ENCODE peak calls at places on chromosome 17, in nine cellular contexts. E is GM23338, W is hepatocyte, P is MM.1S, I is neural progenitor cell, A is HCT116, R is PC-3, C is GM23248, M is SK-N-SH. L is an unnamed sample.

GRCh38 chr17:16449121-16449570 is 33.8 kb downstream of the TRPV2 start:
- DNase-seq in A (no peak), R (peak; percentile 50), I (no peak), C (peak; percentile 80), P (no peak), W (no peak), M (no peak), E (no peak), L (no peak)

GRCh38 chr17:81898029-81898866 is 3.8 kb upstream of the NPB start:
- DNase-seq in W (no peak), R (peak; percentile 96), I (no peak), A (peak; percentile 56), C (peak; percentile 99), P (no peak), E (no peak), M (no peak), L (no peak)

GRCh38 chr17:3747805-3748204 is 24.1 kb downstream of the HASPIN start:
- DNase-seq in P (no peak), C (no peak), A (no peak), W (no peak), M (no peak), E (no peak), R (no peak), I (no peak), L (no peak)

GRCh38 chr17:12596961-12597360 is 68.7 kb upstream of the MYOCD start:
- DNase-seq in C (no peak), I (no peak), M (no peak), E (no peak), P (no peak), R (no peak), A (no peak), W (no peak), L (no peak)

GRCh38 chr17:35982409-35983191 is 1.3 kb upstream of the CCL16 start:
- DNase-seq in C (no peak), I (no peak), P (no peak), W (no peak), E (no peak), R (no peak), M (no peak), A (no peak), L (no peak)

GRCh38 chr17:17494499-17495447 is 1.4 kb downstream of the RASD1 start:
- DNase-seq in C (peak; percentile 81), P (peak; percentile 35), M (no peak), R (peak; percentile 60), I (peak; percentile 77), E (peak; percentile 83), A (no peak), W (peak; percentile 60), L (no peak)

GRCh38 chr17:66713533-66714042 is 121.3 kb upstream of the CACNG5 start:
- DNase-seq in A (no peak), R (no peak), C (no peak), E (no peak), M (no peak), P (no peak), I (no peak), W (no peak), L (no peak)

GRCh38 chr17:80247561-80247960 is 13.1 kb upstream of the RNF213 start:
- DNase-seq in R (no peak), M (peak; percentile 20), C (no peak), I (no peak), W (no peak), A (no peak), E (no peak), P (no peak), L (no peak)

GRCh38 chr17:37756060-37756459 is 11.2 kb upstream of the HNF1B start:
- DNase-seq in P (no peak), E (no peak), R (no peak), W (no peak), M (no peak), C (no peak), A (no peak), I (no peak), L (no peak)

GRCh38 chr17:32498362-32498761 is 11.6 kb downstream of the CDK5R1 start:
- DNase-seq in W (no peak), A (no peak), R (no peak), I (no peak), C (no peak), E (peak; percentile 71), M (no peak), P (no peak), L (no peak)

GRCh38 chr17:59456923-59457615 is 108.3 kb upstream of the DHX40 start:
- DNase-seq in A (no peak), R (no peak), M (no peak), W (no peak), I (no peak), C (no peak), E (no peak), P (no peak), L (no peak)

GRCh38 chr17:59454633-59455105 is 110.7 kb upstream of the DHX40 start:
- DNase-seq in R (peak; percentile 35), W (no peak), C (no peak), E (no peak), A (no peak), P (no peak), M (no peak), I (no peak), L (no peak)

GRCh38 chr17:59456428-59456827 is 109.0 kb upstream of the DHX40 start:
- DNase-seq in P (no peak), I (no peak), C (no peak), W (no peak), M (no peak), R (no peak), A (no peak), E (no peak), L (no peak)

DNA sequence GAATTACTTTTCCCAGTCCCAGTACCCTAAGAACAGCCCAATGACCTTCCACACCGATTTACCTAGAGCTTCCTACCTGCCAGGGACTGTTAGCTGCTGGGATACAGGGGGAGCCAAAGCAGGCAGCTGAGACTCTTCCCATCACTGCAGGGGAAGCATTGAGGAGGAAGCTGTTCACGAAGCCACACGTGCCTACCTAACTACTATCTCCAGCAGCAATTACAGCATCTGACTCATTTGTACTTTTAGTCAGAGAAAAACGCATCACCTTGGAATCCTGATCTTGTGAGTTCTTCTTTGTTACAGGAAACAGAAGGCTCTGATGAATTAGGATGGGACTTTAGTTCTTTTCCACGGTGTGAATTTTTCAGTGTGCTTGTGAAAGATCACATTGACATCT is 113.7 kb upstream of the DHX40 start:
- DNase-seq in R (peak; percentile 68), W (peak; percentile 50), C (peak; percentile 88), I (no peak), A (no peak), P (no peak), E (peak; percentile 50), M (no peak), L (no peak)
- H3K4me2 ChIP-seq in R (no peak overlapping the region), W (no peak overlapping the region), C (no peak overlapping the region), I (no peak overlapping the region), A (no peak overlapping the region), P (no peak overlapping the region), E (no peak overlapping the region), M (peak overlapping the region; percentile 12), L (no peak overlapping the region)

GRCh38 chr17:31291820-31292219 is 5.2 kb downstream of the OMG start:
- DNase-seq in I (no peak), P (no peak), R (no peak), M (no peak), W (no peak), E (no peak), C (no peak), A (no peak), L (no peak)

GRCh38 chr17:31281061-31281460 is 16.0 kb downstream of the OMG start:
- DNase-seq in A (no peak), M (no peak), E (no peak), R (no peak), P (no peak), W (no peak), I (no peak), C (peak; percentile 54), L (no peak)

GRCh38 chr17:31283841-31284240 is 13.2 kb downstream of the OMG start:
- DNase-seq in A (no peak), I (no peak), W (no peak), P (no peak), R (no peak), E (no peak), M (no peak), C (no peak), L (no peak)

GRCh38 chr17:31289790-31290189 is 7.2 kb downstream of the OMG start:
- DNase-seq in C (peak; percentile 21), W (no peak), P (no peak), M (no peak), A (no peak), E (no peak), I (no peak), R (peak; percentile 49), L (no peak)

DNA sequence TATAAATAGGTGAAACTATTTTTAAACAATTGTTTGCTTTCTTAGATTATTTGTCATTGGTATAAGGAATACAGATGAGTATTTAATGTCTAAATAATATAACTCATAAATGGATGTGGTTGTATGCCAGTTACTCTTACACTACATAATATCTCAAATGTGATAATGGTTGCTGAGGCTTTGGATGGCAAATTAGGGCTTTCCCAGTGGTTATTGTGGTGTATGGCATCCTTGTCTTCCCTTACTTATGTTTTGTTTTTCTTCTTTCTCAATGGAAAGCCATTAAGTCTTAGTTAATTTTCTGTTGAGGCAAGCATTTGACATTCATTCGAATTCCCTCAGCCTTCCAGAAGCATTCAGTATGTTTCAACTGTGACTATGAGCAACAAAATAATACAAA is 10.5 kb downstream of the OMG start:
- DNase-seq in P (no peak), W (no peak), E (peak; percentile 19), M (no peak), I (no peak), A (no peak), R (no peak), C (no peak), L (no peak)
- H2AFZ ChIP-seq in P (no peak overlapping the region), W (no peak overlapping the region), E (no peak overlapping the region), M (no peak overlapping the region), I (no peak overlapping the region), A (no peak overlapping the region), R (no peak overlapping the region), C (no peak overlapping the region), L (no peak overlapping the region)

GRCh38 chr17:72452286-72453173 is 331.7 kb downstream of the SOX9 start:
- DNase-seq in C (no peak), R (no peak), W (no peak), I (no peak), E (no peak), M (no peak), P (no peak), A (no peak), L (no peak)
- TF ChIP-seq EZH2phosphoT487 in C (no peak), R (no peak), W (no peak), I (no peak), E (no peak), M (no peak), P (no peak), A (no peak), L (no peak)

DNA sequence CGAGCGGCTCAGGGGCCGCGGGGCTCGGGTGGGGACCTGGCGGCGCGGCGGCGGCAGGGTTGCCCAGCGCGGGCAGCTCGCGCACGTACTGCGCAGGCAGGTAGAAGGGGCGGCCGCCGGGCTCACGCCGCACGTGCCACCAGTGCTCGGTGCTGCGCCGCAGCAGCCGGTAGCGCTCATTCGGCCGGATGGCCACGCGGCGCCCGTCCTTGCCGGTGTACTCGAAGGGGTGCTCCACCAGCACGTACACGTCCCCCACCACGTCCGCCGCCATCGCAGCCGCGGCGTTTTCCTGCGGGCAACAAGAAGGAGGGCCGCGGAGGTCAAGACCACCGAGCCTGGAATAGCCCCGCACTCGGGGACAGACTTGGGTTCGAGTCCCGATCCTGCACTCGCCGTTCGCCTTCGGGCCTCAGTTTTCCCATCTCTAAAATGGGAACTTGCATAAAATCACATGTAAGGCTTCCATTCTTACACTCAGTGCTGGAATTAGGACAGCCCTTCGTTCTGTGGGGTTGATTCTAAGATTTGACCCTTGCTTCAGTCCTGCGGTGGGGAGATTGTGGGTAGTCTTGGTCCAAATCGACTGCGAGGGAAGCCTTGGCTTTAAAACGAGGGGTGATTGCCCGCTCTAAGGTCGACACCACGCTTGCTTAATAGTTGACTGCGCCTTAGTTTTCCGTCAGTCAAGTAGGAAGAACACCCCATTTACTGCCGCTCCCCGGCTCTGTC is 2.5 kb downstream of the ARHGAP27 start:
- DNase-seq in P (no peak), R (no peak), I (no peak), W (no peak), C (peak; percentile 14), M (no peak), E (peak; percentile 43), A (no peak), L (no peak)
- H3K4me2 ChIP-seq in P (peak overlapping the region; percentile 100), R (peak overlapping the region; percentile 100), I (peak overlapping the region; percentile 98), W (peak overlapping the region; percentile 98), C (peak overlapping the region; percentile 88), M (no peak overlapping the region), E (peak overlapping the region; percentile 94), A (no peak overlapping the region), L (peak overlapping the region; percentile 73)

L was measured in OCI-LY7.